ENCODE peak calls at places on chromosomes 16 and 17, in four cellular contexts. N is CD4-positive, CD25-positive, alpha-beta regulatory T cell; Y is amniotic stem cell; P is fibroblast of pulmonary artery. F is an unnamed sample.

GRCh38 chr17:74758846-74759163 is 10.4 kb downstream of the NHERF1 start:
- DNase-seq in N (no peak), Y (no peak), P (no peak), F (peak; percentile 28)

GRCh38 chr17:77684803-77685580 is 273.5 kb upstream of the TNRC6C start:
- DNase-seq in Y (no peak), N (no peak), P (no peak), F (no peak)

GRCh38 chr17:58693208-58693607 is 806 bp downstream of the RAD51C start:
- DNase-seq in N (no peak), Y (no peak), P (no peak), F (no peak)

GRCh38 chr16:53043462-53043861 is 9.2 kb downstream of the CHD9NB start:
- DNase-seq in P (no peak), Y (no peak), N (no peak), F (no peak)

GRCh38 chr17:32881054-32881453 is 4.1 kb upstream of the MYO1D start:
- DNase-seq in P (no peak), N (no peak), Y (no peak), F (no peak)

GRCh38 chr16:65410801-65411200 is 288.9 kb upstream of the CDH11 start:
- DNase-seq in N (no peak), P (no peak), Y (no peak), F (no peak)

GRCh38 chr16:4261557-4262172 is 11.2 kb downstream of the TFAP4 start:
- DNase-seq in N (peak; percentile 21), P (peak; percentile 27), Y (no peak), F (no peak)

GRCh38 chr16:67942200-67942509 is 1.8 kb downstream of the LCAT start:
- DNase-seq in P (peak; percentile 44), Y (no peak), N (peak; percentile 26), F (peak; percentile 27)

GRCh38 chr16:2715519-2715918 is 4.5 kb downstream of the PRSS27 start:
- DNase-seq in N (peak; percentile 79), P (peak; percentile 47), Y (no peak), F (peak; percentile 31)

GRCh38 chr16:56348168-56349085 is 76.9 kb downstream of the AMFR start:
- DNase-seq in N (no peak), P (no peak), Y (no peak), F (peak; percentile 77)

GRCh38 chr17:81066072-81066471 is 31.1 kb downstream of the BAIAP2 start:
- DNase-seq in N (no peak), P (no peak), Y (no peak), F (no peak)

GRCh38 chr16:77540656-77541055 is 105.8 kb upstream of the ADAMTS18 start:
- DNase-seq in P (peak; percentile 53), Y (no peak), N (no peak), F (no peak)

GRCh38 chr16:67539271-67539670 is 10.6 kb downstream of the RIPOR1 start:
- DNase-seq in P (no peak), Y (no peak), N (no peak), F (no peak)

GRCh38 chr16:23827245-23827543 is 8.6 kb upstream of the PRKCB start:
- DNase-seq in P (no peak), N (peak; percentile 31), Y (no peak), F (peak; percentile 12)

GRCh38 chr16:81680444-81681263 is 98.4 kb upstream of the PLCG2 start:
- DNase-seq in N (no peak), P (no peak), Y (no peak), F (no peak)

F was measured in AML-193.